ENCODE peak calls at places on chromosome 4, in eight cellular contexts. G is HCT116, H is fibroblast of the aortic adventitia, M is H54, U is anterior cingulate cortex, V is MCF 10A, C is fibroblast of pulmonary artery, Z is NCI-H1092 treated with DMSO at 0.1 percent for 48 hours. O is an unnamed sample.
A peak's percentile ranks its signal among the peaks of the same experiment; 100 is the strongest.

GRCh38 chr4:10098770-10099139 is 17.8 kb downstream of the WDR1 start:
- DNase-seq in G (peak; percentile 41), H (peak; percentile 29), M (no peak), U (no peak), V (peak; percentile 63), C (peak; percentile 58), Z (no peak), O (no peak)

GRCh38 chr4:64617813-64618212 is 208.6 kb upstream of the TECRL start:
- DNase-seq in G (no peak), H (no peak), M (no peak), U (no peak), V (peak; percentile 48), C (no peak), Z (peak; percentile 29), O (no peak)

GRCh38 chr4:174461438-174462106 is 60.7 kb downstream of the HPGD start:
- DNase-seq in G (no peak), H (no peak), M (no peak), U (no peak), V (peak; percentile 26), C (peak; percentile 17), Z (no peak), O (no peak)

GRCh38 chr4:3145251-3145908 is 70.9 kb downstream of the HTT start:
- DNase-seq in G (no peak), H (peak; percentile 39), M (no peak), U (no peak), V (no peak), C (peak; percentile 33), Z (peak; percentile 2), O (no peak)

GRCh38 chr4:124884316-124884715 is 171.8 kb upstream of the ANKRD50 start:
- DNase-seq in G (no peak), H (no peak), M (no peak), U (no peak), V (no peak), C (no peak), Z (no peak), O (no peak)

GRCh38 chr4:138595731-138596465 is 353.7 kb upstream of the SLC7A11 start:
- DNase-seq in G (no peak), H (peak; percentile 90), M (no peak), U (no peak), V (no peak), C (peak; percentile 4), Z (no peak), O (no peak)

GRCh38 chr4:110424144-110424543 is 51.8 kb upstream of the ENPEP start:
- DNase-seq in G (no peak), H (no peak), M (no peak), U (no peak), V (no peak), C (no peak), Z (no peak), O (no peak)

GRCh38 chr4:48472794-48473193 is 10.3 kb upstream of the SLC10A4 start:
- DNase-seq in G (no peak), H (no peak), M (no peak), U (no peak), V (no peak), C (no peak), Z (no peak), O (no peak)

GRCh38 chr4:177309525-177310371 is at the start of gene NEIL3:
- DNase-seq in G (peak; percentile 73), H (peak; percentile 90), M (peak; percentile 55), U (peak; percentile 93), V (peak; percentile 93), C (peak; percentile 92), Z (peak; percentile 83), O (peak; percentile 81)

GRCh38 chr4:80307774-80308465 is 27.6 kb upstream of the CFAP299 start:
- DNase-seq in G (no peak), H (peak; percentile 69), M (no peak), U (no peak), V (peak; percentile 78), C (peak; percentile 56), Z (peak; percentile 81), O (no peak)

GRCh38 chr4:1571986-1572385 is 112.1 kb downstream of the FAM53A start:
- DNase-seq in G (no peak), H (no peak), M (no peak), U (no peak), V (no peak), C (no peak), Z (no peak), O (no peak)

GRCh38 chr4:1449475-1449832 is 43.2 kb upstream of the NKX1-1 start:
- DNase-seq in G (no peak), H (no peak), M (no peak), U (no peak), V (no peak), C (no peak), Z (no peak), O (no peak)

GRCh38 chr4:169100656-169101055 is 90.6 kb upstream of the CBR4 start:
- DNase-seq in G (no peak), H (no peak), M (no peak), U (no peak), V (no peak), C (no peak), Z (no peak), O (no peak)

GRCh38 chr4:81635747-81636146 is 164.0 kb upstream of the RASGEF1B start:
- DNase-seq in G (peak; percentile 3), H (no peak), M (no peak), U (no peak), V (no peak), C (no peak), Z (no peak), O (peak; percentile 32)

GRCh38 chr4:48212165-48212564 is 57.5 kb downstream of the TEC start:
- DNase-seq in G (no peak), H (no peak), M (no peak), U (no peak), V (no peak), C (no peak), Z (no peak), O (no peak)

GRCh38 chr4:2930821-2931764 is 32.1 kb downstream of the NOP14 start:
- DNase-seq in G (no peak), H (no peak), M (no peak), U (peak; percentile 59), V (no peak), C (no peak), Z (peak; percentile 16), O (no peak)

GRCh38 chr4:113674733-113675132 is 86.8 kb downstream of the CAMK2D start:
- DNase-seq in G (no peak), H (no peak), M (no peak), U (no peak), V (no peak), C (no peak), Z (no peak), O (no peak)

GRCh38 chr4:38740303-38740702 is 42.5 kb downstream of the TLR10 start:
- DNase-seq in G (no peak), H (no peak), M (no peak), U (no peak), V (no peak), C (no peak), Z (no peak), O (no peak)

GRCh38 chr4:139654516-139654915 is 11.1 kb upstream of the MGST2 start:
- DNase-seq in G (no peak), H (no peak), M (no peak), U (no peak), V (no peak), C (no peak), Z (no peak), O (no peak)

GRCh38 chr4:168797176-168797575 is 212.9 kb downstream of the CBR4 start:
- DNase-seq in G (no peak), H (peak; percentile 83), M (no peak), U (no peak), V (peak; percentile 80), C (peak; percentile 90), Z (no peak), O (no peak)

GRCh38 chr4:157204634-157205244 is 15.8 kb upstream of the GRIA2 start:
- DNase-seq in G (peak; percentile 13), H (peak; percentile 8), M (no peak), U (no peak), V (peak; percentile 28), C (peak; percentile 21), Z (no peak), O (no peak)

GRCh38 chr4:173736840-173737239 is 206.8 kb upstream of the HAND2 start:
- DNase-seq in G (no peak), H (no peak), M (no peak), U (no peak), V (no peak), C (peak; percentile 3), Z (no peak), O (no peak)

GRCh38 chr4:89752932-89753598 is 83.9 kb downstream of the SNCA start:
- DNase-seq in G (no peak), H (peak; percentile 81), M (no peak), U (no peak), V (peak; percentile 76), C (peak; percentile 67), Z (no peak), O (no peak)

GRCh38 chr4:114005569-114006442 is 26.4 kb upstream of the ARSJ start:
- DNase-seq in G (no peak), H (peak; percentile 88), M (no peak), U (no peak), V (peak; percentile 60), C (peak; percentile 76), Z (no peak), O (no peak)

GRCh38 chr4:135274461-135274860 is 1072.9 kb upstream of the PABPC4L start:
- DNase-seq in G (no peak), H (no peak), M (no peak), U (no peak), V (no peak), C (no peak), Z (no peak), O (no peak)

GRCh38 chr4:10030946-10031662 is 9.8 kb upstream of the SLC2A9 start:
- DNase-seq in G (no peak), H (no peak), M (no peak), U (no peak), V (no peak), C (no peak), Z (no peak), O (no peak)

GRCh38 chr4:88027611-88028608 is 20.5 kb downstream of the PKD2 start:
- DNase-seq in G (no peak), H (peak; percentile 87), M (no peak), U (no peak), V (peak; percentile 73), C (peak; percentile 74), Z (no peak), O (no peak)

GRCh38 chr4:24795666-24796381 is 451 bp downstream of the SOD3 start:
- DNase-seq in G (no peak), H (peak; percentile 23), M (no peak), U (no peak), V (no peak), C (no peak), Z (no peak), O (no peak)

GRCh38 chr4:67456577-67457196 is 88.6 kb downstream of the CENPC start:
- DNase-seq in G (no peak), H (peak; percentile 5), M (no peak), U (no peak), V (no peak), C (peak; percentile 19), Z (no peak), O (no peak)

GRCh38 chr4:56238251-56238650 is 149.0 kb downstream of the AASDH start:
- DNase-seq in G (no peak), H (no peak), M (no peak), U (no peak), V (no peak), C (no peak), Z (no peak), O (no peak)

GRCh38 chr4:145566086-145566708 is 53.0 kb upstream of the MMAA start:
- DNase-seq in G (no peak), H (no peak), M (no peak), U (no peak), V (no peak), C (no peak), Z (no peak), O (no peak)